ENCODE peak calls at places on chromosomes 13 and 19, in ten cellular contexts. Q is T-cell; B is naive thymus-derived CD8-positive, alpha-beta T cell; L is GM23338; J is nucleus accumbens; T is pancreas; S is NCI-H2029; E is left ventricle myocardium superior; P is substantia nigra; D is activated CD4-positive, alpha-beta T cell treated with anti-CD3 and anti-CD28 coated beads for 1 hour. O is an unnamed sample.

GRCh38 chr19:8831832-8832131 is 322 bp downstream of the ZNF558 start:
- DNase-seq in Q (no peak), B (no peak), L (peak), J (no peak), T (no peak), S (no peak), E (no peak), P (no peak), D (no peak), O (no peak)

GRCh38 chr13:93224545-93224944 is 2.1 kb upstream of the GPC6 start:
- DNase-seq in Q (no peak), B (no peak), L (peak), J (no peak), T (no peak), S (no peak), E (no peak), P (no peak), D (no peak), O (no peak)

GRCh38 chr13:91520952-91521351 is 122.5 kb downstream of the GPC5 start:
- DNase-seq in Q (no peak), B (no peak), L (no peak), J (no peak), T (no peak), S (peak), E (no peak), P (no peak), D (no peak), O (no peak)

GRCh38 chr13:94656766-94657165 is 55.1 kb downstream of the GPR180 start:
- DNase-seq in Q (no peak), B (no peak), L (peak), J (no peak), T (no peak), S (no peak), E (no peak), P (no peak), D (no peak), O (no peak)

GRCh38 chr13:42615691-42616090 is 41.7 kb downstream of the TNFSF11 start:
- DNase-seq in Q (no peak), B (no peak), L (no peak), J (no peak), T (no peak), S (no peak), E (no peak), P (no peak), D (no peak), O (no peak)

GRCh38 chr13:87999141-87999765 is 328.1 kb downstream of the SLITRK5 start:
- DNase-seq in Q (no peak), B (no peak), L (no peak), J (no peak), T (no peak), S (no peak), E (no peak), P (no peak), D (no peak), O (no peak)

GRCh38 chr19:14476663-14477401 is 1.7 kb upstream of the PTGER1 start:
- DNase-seq in Q (no peak), B (no peak), L (no peak), J (no peak), T (no peak), S (peak), E (peak), P (no peak), D (no peak), O (no peak)

GRCh38 chr13:43405457-43405856 is 381.3 kb downstream of the ENOX1 start:
- DNase-seq in Q (no peak), B (no peak), L (no peak), J (no peak), T (no peak), S (no peak), E (no peak), P (no peak), D (no peak), O (no peak)

GRCh38 chr19:16222806-16223205 is 25.1 kb downstream of the AP1M1 start:
- DNase-seq in Q (no peak), B (no peak), L (no peak), J (no peak), T (no peak), S (no peak), E (no peak), P (no peak), D (no peak), O (no peak)

GRCh38 chr13:25406377-25406776 is 34.6 kb downstream of the ATP8A2 start:
- DNase-seq in Q (no peak), B (no peak), L (peak), J (no peak), T (no peak), S (no peak), E (no peak), P (no peak), D (no peak), O (no peak)

GRCh38 chr13:38421590-38422560 is 72.2 kb downstream of the UFM1 start:
- DNase-seq in Q (no peak), B (no peak), L (no peak), J (no peak), T (no peak), S (no peak), E (no peak), P (no peak), D (no peak), O (no peak)

GRCh38 chr19:4369888-4370260 is 26.5 kb downstream of the MPND start:
- DNase-seq in Q (peak), B (peak), L (peak), J (peak), T (no peak), S (no peak), E (peak), P (peak), D (peak), O (peak)

GRCh38 chr19:35195822-35196221 is 32.7 kb downstream of the FAM187B start:
- DNase-seq in Q (no peak), B (no peak), L (no peak), J (no peak), T (no peak), S (no peak), E (no peak), P (no peak), D (no peak), O (no peak)

GRCh38 chr19:40224342-40225148 is 1.9 kb downstream of the CCNP start:
- DNase-seq in Q (no peak), B (no peak), L (no peak), J (no peak), T (peak), S (peak), E (no peak), P (no peak), D (no peak), O (no peak)

GRCh38 chr19:16587031-16588023 is 15.1 kb upstream of the SLC35E1 start:
- DNase-seq in Q (peak), B (peak), L (peak), J (peak), T (no peak), S (no peak), E (peak), P (peak), D (peak), O (peak)

GRCh38 chr13:99053636-99054233 is 75.9 kb upstream of the DOCK9 start:
- DNase-seq in Q (no peak), B (no peak), L (no peak), J (no peak), T (no peak), S (no peak), E (no peak), P (no peak), D (no peak), O (no peak)

GRCh38 chr13:40539954-40540706 is 126.3 kb downstream of the FOXO1 start:
- DNase-seq in Q (no peak), B (no peak), L (peak), J (no peak), T (no peak), S (no peak), E (no peak), P (no peak), D (no peak), O (no peak)

GRCh38 chr13:43905435-43906031 is 25.8 kb downstream of the LACC1 start:
- DNase-seq in Q (no peak), B (peak), L (peak), J (no peak), T (no peak), S (peak), E (no peak), P (no peak), D (no peak), O (no peak)

GRCh38 chr13:89363144-89363543 is 1692.0 kb downstream of the SLITRK5 start:
- DNase-seq in Q (no peak), B (no peak), L (peak), J (no peak), T (peak), S (no peak), E (no peak), P (no peak), D (no peak), O (no peak)

GRCh38 chr13:31201341-31202024 is 1.7 kb downstream of the B3GLCT start:
- DNase-seq in Q (no peak), B (no peak), L (no peak), J (no peak), T (no peak), S (no peak), E (peak), P (no peak), D (no peak), O (no peak)

GRCh38 chr19:34837262-34837661 is 64.2 kb upstream of the ZNF599 start:
- DNase-seq in Q (no peak), B (no peak), L (no peak), J (no peak), T (no peak), S (peak), E (peak), P (no peak), D (no peak), O (no peak)

GRCh38 chr19:55341191-55342043 is 1.7 kb downstream of the KMT5C start:
- DNase-seq in Q (peak), B (peak), L (peak), J (peak), T (peak), S (peak), E (peak), P (peak), D (peak), O (peak)

GRCh38 chr13:35598790-35599369 is 122.4 kb upstream of the MAB21L1 start:
- DNase-seq in Q (no peak), B (no peak), L (no peak), J (no peak), T (no peak), S (no peak), E (no peak), P (no peak), D (no peak), O (no peak)

GRCh38 chr19:4059931-4060620 is 6.6 kb downstream of the ZBTB7A start:
- DNase-seq in Q (peak), B (peak), L (peak), J (no peak), T (peak), S (no peak), E (peak), P (no peak), D (no peak), O (peak)

GRCh38 chr19:16039081-16039480 is 37.2 kb upstream of the TPM4 start:
- DNase-seq in Q (no peak), B (no peak), L (no peak), J (no peak), T (no peak), S (no peak), E (no peak), P (no peak), D (no peak), O (no peak)

GRCh38 chr13:114285166-114285808 is 3.9 kb downstream of the UPF3A start:
- DNase-seq in Q (no peak), B (no peak), L (no peak), J (no peak), T (no peak), S (no peak), E (no peak), P (no peak), D (no peak), O (no peak)

GRCh38 chr19:7540761-7541480 is 5.4 kb downstream of the PNPLA6 start:
- DNase-seq in Q (no peak), B (no peak), L (peak), J (no peak), T (no peak), S (no peak), E (no peak), P (no peak), D (no peak), O (no peak)

GRCh38 chr19:5451494-5451893 is 3.7 kb upstream of the ZNRF4 start:
- DNase-seq in Q (no peak), B (no peak), L (no peak), J (peak), T (no peak), S (no peak), E (no peak), P (peak), D (no peak), O (no peak)

GRCh38 chr13:95146486-95146885 is 154.8 kb downstream of the ABCC4 start:
- DNase-seq in Q (no peak), B (no peak), L (no peak), J (no peak), T (no peak), S (no peak), E (no peak), P (no peak), D (no peak), O (no peak)

GRCh38 chr13:107421951-107422350 is 793.4 kb downstream of the LIG4 start:
- DNase-seq in Q (no peak), B (no peak), L (no peak), J (no peak), T (no peak), S (no peak), E (no peak), P (no peak), D (no peak), O (no peak)

GRCh38 chr13:66915596-66916185 is 314.4 kb downstream of the PCDH9 start:
- DNase-seq in Q (no peak), B (no peak), L (no peak), J (no peak), T (no peak), S (no peak), E (no peak), P (no peak), D (no peak), O (no peak)

GRCh38 chr19:32224371-32225244 is 120.8 kb upstream of the ZNF507 start:
- DNase-seq in Q (peak), B (peak), L (peak), J (peak), T (peak), S (peak), E (peak), P (no peak), D (peak), O (peak)

GRCh38 chr19:3987619-3988371 is 2.5 kb upstream of the EEF2 start:
- DNase-seq in Q (peak), B (peak), L (peak), J (peak), T (peak), S (peak), E (peak), P (peak), D (peak), O (peak)

GRCh38 chr13:105997436-105998232 is 537.8 kb downstream of the EFNB2 start:
- DNase-seq in Q (no peak), B (no peak), L (no peak), J (no peak), T (no peak), S (no peak), E (no peak), P (no peak), D (no peak), O (no peak)

GRCh38 chr13:75415720-75416119 is 66.2 kb downstream of the TBC1D4 start:
- DNase-seq in Q (no peak), B (no peak), L (no peak), J (no peak), T (no peak), S (no peak), E (no peak), P (no peak), D (no peak), O (no peak)

GRCh38 chr13:67515895-67516294 is 285.8 kb upstream of the PCDH9 start:
- DNase-seq in Q (no peak), B (no peak), L (no peak), J (no peak), T (no peak), S (no peak), E (no peak), P (no peak), D (no peak), O (no peak)

GRCh38 chr13:109835321-109835720 is 48.9 kb upstream of the IRS2 start:
- DNase-seq in Q (no peak), B (no peak), L (no peak), J (no peak), T (no peak), S (no peak), E (no peak), P (no peak), D (no peak), O (no peak)

GRCh38 chr13:92575782-92576181 is 650.8 kb upstream of the GPC6 start:
- DNase-seq in Q (no peak), B (no peak), L (no peak), J (no peak), T (no peak), S (peak), E (no peak), P (no peak), D (no peak), O (no peak)

O was measured in activated T-helper 1 cell treated with Interleukin-2 at 50 U/mL for 16 hours.